ENCODE peak calls at places on chromosome 19, in four cellular contexts. D is Peyer's patch, X is thoracic aorta, A is Caco-2. L is an unnamed sample. For H3K9me3 and H3K27me3, the result is how much of the 10 kb centered on the place peaks cover.

GRCh38 chr19:14718522-14719113 is 28.8 kb downstream of the ZNF333 start:
- DNase-seq in D (no peak), X (no peak), A (no peak), L (no peak)

GRCh38 chr19:8611391-8611883 is 922 bp upstream of the ADAMTS10 start:
- DNase-seq in A (no peak), D (no peak), X (no peak), L (no peak)

GRCh38 chr19:47523473-47523872 is 8.6 kb upstream of the NAPA start:
- DNase-seq in A (no peak), D (no peak), X (no peak), L (peak)

GRCh38 chr19:35357867-35358573 is at the start of gene FFAR3:
- DNase-seq in A (no peak), X (no peak), D (no peak), L (no peak)

GRCh38 chr19:10259162-10259905 is 7.3 kb downstream of the MRPL4 start:
- DNase-seq in X (peak), D (peak), A (peak), L (peak)

GRCh38 chr19:4803736-4804695 is 12.5 kb downstream of the FEM1A start:
- DNase-seq in D (peak), X (no peak), A (peak), L (no peak)

GRCh38 chr19:15042003-15042402 is 7.3 kb upstream of the CASP14 start:
- DNase-seq in X (no peak), A (no peak), D (no peak), L (no peak)

GRCh38 chr19:3682741-3683404 is 17.4 kb downstream of the PIP5K1C start:
- DNase-seq in D (no peak), X (no peak), A (no peak), L (no peak)

GRCh38 chr19:45467456-45468158 is at the start of gene FOSB:
- DNase-seq in D (peak), X (peak), A (peak), L (peak)

GRCh38 chr19:16603090-16603489 is 24.9 kb downstream of the MED26 start:
- DNase-seq in X (no peak), D (no peak), A (no peak), L (no peak)

GRCh38 chr19:16605552-16605951 is 22.5 kb downstream of the MED26 start:
- DNase-seq in D (no peak), X (no peak), A (no peak), L (no peak)

GRCh38 chr19:16607819-16608218 is 20.2 kb downstream of the MED26 start:
- DNase-seq in D (no peak), X (no peak), A (no peak), L (no peak)

GRCh38 chr19:16604615-16605014 is 23.4 kb downstream of the MED26 start:
- DNase-seq in D (no peak), A (no peak), X (no peak), L (no peak)

DNA sequence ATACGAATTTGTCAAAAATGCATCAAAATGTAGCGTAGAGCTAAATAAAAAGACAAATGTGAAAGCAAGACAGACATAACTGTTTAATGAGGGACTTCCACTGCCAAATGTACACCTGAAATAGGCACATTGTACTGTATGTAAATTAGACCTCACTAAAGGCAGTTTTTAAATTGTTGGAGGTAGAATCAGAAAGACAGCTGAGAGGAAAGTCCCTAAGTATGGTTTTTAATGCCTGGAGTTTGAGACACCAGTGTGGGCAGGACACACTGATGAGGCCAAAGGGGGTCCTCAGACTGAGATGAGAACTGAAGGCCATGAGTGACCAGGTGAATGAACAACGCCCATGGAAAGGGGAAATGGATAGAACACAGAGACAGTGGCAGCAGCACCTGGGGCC is 22.9 kb downstream of the MED26 start:
- DNase-seq in X (no peak), D (no peak), A (no peak), L (no peak)
- H3K9me3 ChIP-seq in X (under half), D (under half), A (under half), L (under half)

GRCh38 chr19:50553134-50553703 is 15.0 kb downstream of the LRRC4B start:
- DNase-seq in A (no peak), D (no peak), X (no peak), L (no peak)
- H3K27me3 ChIP-seq in A (under half), D (under half), X (under half), L (under half)

GRCh38 chr19:58009301-58009665 is 6.7 kb upstream of the ZNF606 start:
- DNase-seq in X (no peak), A (no peak), D (no peak), L (no peak)
- H3K9me3 ChIP-seq in X (half or more), A (under half), D (under half), L (under half)

GRCh38 chr19:39498262-39499081 is at the start of gene DLL3:
- DNase-seq in A (peak), X (no peak), D (no peak), L (peak)
- H3K27me3 ChIP-seq in A (under half), X (under half), D (under half), L (under half)

GRCh38 chr19:58108546-58108817 is 10.5 kb upstream of the ZSCAN18 start:
- DNase-seq in A (no peak), D (no peak), X (no peak), L (no peak)
- H3K9me3 ChIP-seq in A (half or more), D (half or more), X (half or more), L (under half)

GRCh38 chr19:55494172-55494761 is 6.0 kb downstream of the SSC5D start:
- DNase-seq in X (no peak), D (no peak), A (no peak), L (no peak)
- H3K27me3 ChIP-seq in X (under half), D (under half), A (under half), L (under half)